ENCODE peak calls at places on chromosomes 7 and 10, in four cellular contexts. One of them, this sample, is unnamed.
A peak's percentile ranks its signal among the peaks of the same experiment; 100 is the strongest.

GRCh38 chr10:91054325-91054724 is 133.4 kb upstream of the ANKRD1 start:
- DNase-seq in iPS DF 6.9: no peak
- DNase-seq in mucosa of descending colon: no peak
- DNase-seq in breast epithelium: no peak
- DNase-seq in this sample: no peak

GRCh38 chr7:100567045-100567730 is 6.5 kb downstream of the SAP25 start:
- DNase-seq in iPS DF 6.9: no peak
- DNase-seq in breast epithelium: no peak
- DNase-seq in mucosa of descending colon: peak; percentile 36
- DNase-seq in this sample: no peak

GRCh38 chr10:119022846-119023552 is 6.5 kb upstream of the NANOS1 start:
- DNase-seq in iPS DF 6.9: no peak
- DNase-seq in breast epithelium: no peak
- DNase-seq in mucosa of descending colon: no peak
- DNase-seq in this sample: no peak

GRCh38 chr7:12052211-12052610 is 158.9 kb upstream of the TMEM106B start:
- DNase-seq in iPS DF 6.9: no peak
- DNase-seq in mucosa of descending colon: no peak
- DNase-seq in breast epithelium: no peak
- DNase-seq in this sample: no peak

GRCh38 chr10:70816220-70816894 is 609 bp downstream of the SGPL1 start:
- DNase-seq in iPS DF 6.9: no peak
- DNase-seq in breast epithelium: peak; percentile 57
- DNase-seq in mucosa of descending colon: peak; percentile 78
- DNase-seq in this sample: peak; percentile 68

GRCh38 chr7:1257221-1257620 is 24.5 kb downstream of the UNCX start:
- DNase-seq in iPS DF 6.9: no peak
- DNase-seq in breast epithelium: no peak
- DNase-seq in mucosa of descending colon: no peak
- DNase-seq in this sample: no peak

GRCh38 chr10:11036424-11037011 is 18.8 kb downstream of the CELF2 start:
- DNase-seq in mucosa of descending colon: no peak
- DNase-seq in iPS DF 6.9: no peak
- DNase-seq in breast epithelium: no peak
- DNase-seq in this sample: peak; percentile 67

GRCh38 chr10:44386546-44387052 is 1.7 kb upstream of the CXCL12 start:
- DNase-seq in iPS DF 6.9: no peak
- DNase-seq in mucosa of descending colon: peak; percentile 77
- DNase-seq in breast epithelium: no peak
- DNase-seq in this sample: peak; percentile 57

GRCh38 chr10:60646966-60647796 is 131.1 kb upstream of the CDK1 start:
- DNase-seq in iPS DF 6.9: peak; percentile 35
- DNase-seq in breast epithelium: no peak
- DNase-seq in mucosa of descending colon: no peak
- DNase-seq in this sample: peak; percentile 22

GRCh38 chr7:80833289-80834104 is 85.4 kb downstream of the SEMA3C start:
- DNase-seq in mucosa of descending colon: no peak
- DNase-seq in breast epithelium: no peak
- DNase-seq in iPS DF 6.9: no peak
- DNase-seq in this sample: no peak

GRCh38 chr7:51214098-51214497 is 102.5 kb downstream of the COBL start:
- DNase-seq in breast epithelium: no peak
- DNase-seq in mucosa of descending colon: no peak
- DNase-seq in iPS DF 6.9: no peak
- DNase-seq in this sample: no peak

GRCh38 chr7:1800876-1801275 is 130.8 kb downstream of the ELFN1 start:
- DNase-seq in mucosa of descending colon: no peak
- DNase-seq in iPS DF 6.9: no peak
- DNase-seq in breast epithelium: no peak
- DNase-seq in this sample: no peak

GRCh38 chr10:101723176-101723575 is 28.2 kb upstream of the FBXW4 start:
- DNase-seq in mucosa of descending colon: no peak
- DNase-seq in iPS DF 6.9: no peak
- DNase-seq in breast epithelium: no peak
- DNase-seq in this sample: no peak

GRCh38 chr7:155918720-155919399 is 106.6 kb upstream of the SHH start:
- DNase-seq in iPS DF 6.9: no peak
- DNase-seq in mucosa of descending colon: peak; percentile 74
- DNase-seq in breast epithelium: peak; percentile 77
- DNase-seq in this sample: peak; percentile 72

GRCh38 chr7:120743128-120743527 is 114.8 kb downstream of the TSPAN12 start:
- DNase-seq in breast epithelium: no peak
- DNase-seq in iPS DF 6.9: no peak
- DNase-seq in mucosa of descending colon: no peak
- DNase-seq in this sample: no peak

GRCh38 chr10:11454958-11455566 is 156.4 kb downstream of the USP6NL start:
- DNase-seq in iPS DF 6.9: no peak
- DNase-seq in mucosa of descending colon: no peak
- DNase-seq in breast epithelium: no peak
- DNase-seq in this sample: no peak

GRCh38 chr10:129850790-129851189 is 113.3 kb downstream of the EBF3 start:
- DNase-seq in iPS DF 6.9: no peak
- DNase-seq in mucosa of descending colon: no peak
- DNase-seq in breast epithelium: no peak
- DNase-seq in this sample: no peak

GRCh38 chr10:113007343-113007771 is 57.3 kb downstream of the TCF7L2 start:
- DNase-seq in breast epithelium: no peak
- DNase-seq in iPS DF 6.9: no peak
- DNase-seq in mucosa of descending colon: no peak
- DNase-seq in this sample: no peak

GRCh38 chr10:101217450-101218281 is 11.6 kb downstream of the LBX1 start:
- DNase-seq in breast epithelium: no peak
- DNase-seq in iPS DF 6.9: no peak
- DNase-seq in mucosa of descending colon: peak; percentile 58
- DNase-seq in this sample: peak; percentile 36

GRCh38 chr7:26900283-26900682 is 35.9 kb upstream of the SKAP2 start:
- DNase-seq in breast epithelium: no peak
- DNase-seq in iPS DF 6.9: no peak
- DNase-seq in mucosa of descending colon: no peak
- DNase-seq in this sample: no peak

GRCh38 chr10:31384589-31384949 is 65.6 kb downstream of the ZEB1 start:
- DNase-seq in iPS DF 6.9: no peak
- DNase-seq in breast epithelium: no peak
- DNase-seq in mucosa of descending colon: no peak
- DNase-seq in this sample: no peak

GRCh38 chr10:78507761-78508160 is 474.1 kb downstream of the RPS24 start:
- DNase-seq in mucosa of descending colon: no peak
- DNase-seq in iPS DF 6.9: no peak
- DNase-seq in breast epithelium: no peak
- DNase-seq in this sample: no peak

GRCh38 chr10:127153166-127153565 is 43.2 kb downstream of the INSYN2A start:
- DNase-seq in mucosa of descending colon: no peak
- DNase-seq in breast epithelium: no peak
- DNase-seq in iPS DF 6.9: no peak
- DNase-seq in this sample: no peak

GRCh38 chr7:77843194-77843593 is 44.6 kb downstream of the PHTF2 start:
- DNase-seq in breast epithelium: no peak
- DNase-seq in iPS DF 6.9: no peak
- DNase-seq in mucosa of descending colon: no peak
- DNase-seq in this sample: no peak

GRCh38 chr10:77531441-77532001 is 106.1 kb downstream of the KCNMA1 start:
- DNase-seq in mucosa of descending colon: no peak
- DNase-seq in breast epithelium: no peak
- DNase-seq in iPS DF 6.9: no peak
- DNase-seq in this sample: no peak

GRCh38 chr10:17961551-17962422 is 10.1 kb downstream of the SLC39A12 start:
- DNase-seq in breast epithelium: no peak
- DNase-seq in mucosa of descending colon: no peak
- DNase-seq in iPS DF 6.9: no peak
- DNase-seq in this sample: no peak

GRCh38 chr7:87330942-87331341 is 14.5 kb upstream of the CROT start:
- DNase-seq in iPS DF 6.9: no peak
- DNase-seq in breast epithelium: no peak
- DNase-seq in mucosa of descending colon: no peak
- DNase-seq in this sample: no peak
- H3K4me3 ChIP-seq in iPS DF 6.9: no peak overlapping the region
- H3K4me3 ChIP-seq in breast epithelium: no peak overlapping the region
- H3K4me3 ChIP-seq in mucosa of descending colon: no peak overlapping the region
- H3K4me3 ChIP-seq in this sample: no peak overlapping the region

DNA sequence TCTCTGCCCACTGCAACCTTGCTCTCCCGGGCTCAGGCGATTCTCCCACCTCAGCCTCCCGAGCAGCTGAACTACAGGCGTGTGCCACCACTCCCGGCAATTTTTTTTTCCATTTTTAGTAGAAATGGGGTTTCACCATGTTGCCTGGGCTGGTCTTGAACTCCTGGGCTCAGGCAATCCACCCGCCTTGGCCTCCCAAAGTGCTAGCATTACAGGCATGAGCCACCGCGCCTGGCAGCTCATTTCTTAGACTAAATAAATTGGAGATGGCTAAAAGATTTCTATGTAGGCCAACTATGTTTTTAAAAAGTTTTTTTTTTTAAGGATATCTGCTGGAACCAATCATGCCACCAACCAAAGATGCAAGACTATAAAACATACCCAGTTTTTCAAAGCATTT is 67.8 kb downstream of the TRUB1 start:
- DNase-seq in iPS DF 6.9: no peak
- DNase-seq in mucosa of descending colon: no peak
- DNase-seq in breast epithelium: no peak
- DNase-seq in this sample: no peak
- H3K4me1 ChIP-seq in iPS DF 6.9: no peaks in the 10 kb centered on the region
- H3K4me1 ChIP-seq in mucosa of descending colon: no peaks in the 10 kb centered on the region
- H3K4me1 ChIP-seq in breast epithelium: no peaks in the 10 kb centered on the region
- H3K4me1 ChIP-seq in this sample: no peaks in the 10 kb centered on the region

DNA sequence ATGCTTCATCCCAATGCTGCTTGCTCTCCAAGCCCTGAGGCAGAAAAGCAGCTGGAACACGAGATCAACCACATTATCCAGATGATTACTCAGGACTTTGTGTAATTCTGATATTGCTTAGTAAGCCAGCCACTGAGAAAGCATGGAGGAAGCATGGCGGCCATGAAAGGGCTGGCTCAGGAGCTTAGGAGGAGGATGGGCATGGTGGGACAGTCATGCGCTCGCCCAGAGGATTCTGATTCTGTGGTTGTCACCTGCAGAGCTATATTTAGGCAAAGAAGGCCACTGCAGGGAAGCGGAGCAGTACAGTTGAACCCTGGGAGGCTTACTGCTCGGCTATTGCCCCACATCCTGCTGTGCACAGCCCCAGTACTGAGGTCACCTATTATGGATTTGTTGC is 128.7 kb upstream of the DNAJB12 start:
- DNase-seq in breast epithelium: no peak
- DNase-seq in iPS DF 6.9: no peak
- DNase-seq in mucosa of descending colon: no peak
- DNase-seq in this sample: no peak
- H3K4me3 ChIP-seq in breast epithelium: no peak overlapping the region
- H3K4me3 ChIP-seq in iPS DF 6.9: no peak overlapping the region
- H3K4me3 ChIP-seq in mucosa of descending colon: no peak overlapping the region
- H3K4me3 ChIP-seq in this sample: no peak overlapping the region

GRCh38 chr10:96043895-96044580 is 655 bp downstream of the CCNJ start:
- DNase-seq in mucosa of descending colon: peak; percentile 74
- DNase-seq in breast epithelium: peak; percentile 20
- DNase-seq in iPS DF 6.9: no peak
- DNase-seq in this sample: peak; percentile 59

GRCh38 chr10:96047004-96047649 is 3.7 kb downstream of the CCNJ start:
- DNase-seq in breast epithelium: no peak
- DNase-seq in mucosa of descending colon: no peak
- DNase-seq in iPS DF 6.9: no peak
- DNase-seq in this sample: no peak

GRCh38 chr10:96049340-96049739 is 6.0 kb downstream of the CCNJ start:
- DNase-seq in iPS DF 6.9: no peak
- DNase-seq in breast epithelium: no peak
- DNase-seq in mucosa of descending colon: no peak
- DNase-seq in this sample: no peak

GRCh38 chr10:96044686-96045085 is 1.3 kb downstream of the CCNJ start:
- DNase-seq in iPS DF 6.9: no peak
- DNase-seq in mucosa of descending colon: no peak
- DNase-seq in breast epithelium: no peak
- DNase-seq in this sample: no peak

GRCh38 chr10:96046546-96046945 is 3.2 kb downstream of the CCNJ start:
- DNase-seq in breast epithelium: no peak
- DNase-seq in mucosa of descending colon: no peak
- DNase-seq in iPS DF 6.9: no peak
- DNase-seq in this sample: no peak
- H3K4me1 ChIP-seq in breast epithelium: no peaks in the 10 kb centered on the region
- H3K4me1 ChIP-seq in mucosa of descending colon: peaks cover 12% of the 10 kb centered on the region
- H3K4me1 ChIP-seq in iPS DF 6.9: no peaks in the 10 kb centered on the region
- H3K4me1 ChIP-seq in this sample: peaks cover 35% of the 10 kb centered on the region

GRCh38 chr7:157851501-157852067 is 514.8 kb downstream of the DNAJB6 start:
- DNase-seq in mucosa of descending colon: peak; percentile 63
- DNase-seq in breast epithelium: peak; percentile 20
- DNase-seq in iPS DF 6.9: no peak
- DNase-seq in this sample: peak; percentile 49

GRCh38 chr7:157849341-157849596 is 512.5 kb downstream of the DNAJB6 start:
- DNase-seq in iPS DF 6.9: no peak
- DNase-seq in mucosa of descending colon: no peak
- DNase-seq in breast epithelium: no peak
- DNase-seq in this sample: no peak

GRCh38 chr7:157848508-157849340 is 511.9 kb downstream of the DNAJB6 start:
- DNase-seq in mucosa of descending colon: no peak
- DNase-seq in breast epithelium: no peak
- DNase-seq in iPS DF 6.9: no peak
- DNase-seq in this sample: no peak

GRCh38 chr7:157849726-157850125 is 512.9 kb downstream of the DNAJB6 start:
- DNase-seq in mucosa of descending colon: no peak
- DNase-seq in breast epithelium: no peak
- DNase-seq in iPS DF 6.9: no peak
- DNase-seq in this sample: no peak

DNA sequence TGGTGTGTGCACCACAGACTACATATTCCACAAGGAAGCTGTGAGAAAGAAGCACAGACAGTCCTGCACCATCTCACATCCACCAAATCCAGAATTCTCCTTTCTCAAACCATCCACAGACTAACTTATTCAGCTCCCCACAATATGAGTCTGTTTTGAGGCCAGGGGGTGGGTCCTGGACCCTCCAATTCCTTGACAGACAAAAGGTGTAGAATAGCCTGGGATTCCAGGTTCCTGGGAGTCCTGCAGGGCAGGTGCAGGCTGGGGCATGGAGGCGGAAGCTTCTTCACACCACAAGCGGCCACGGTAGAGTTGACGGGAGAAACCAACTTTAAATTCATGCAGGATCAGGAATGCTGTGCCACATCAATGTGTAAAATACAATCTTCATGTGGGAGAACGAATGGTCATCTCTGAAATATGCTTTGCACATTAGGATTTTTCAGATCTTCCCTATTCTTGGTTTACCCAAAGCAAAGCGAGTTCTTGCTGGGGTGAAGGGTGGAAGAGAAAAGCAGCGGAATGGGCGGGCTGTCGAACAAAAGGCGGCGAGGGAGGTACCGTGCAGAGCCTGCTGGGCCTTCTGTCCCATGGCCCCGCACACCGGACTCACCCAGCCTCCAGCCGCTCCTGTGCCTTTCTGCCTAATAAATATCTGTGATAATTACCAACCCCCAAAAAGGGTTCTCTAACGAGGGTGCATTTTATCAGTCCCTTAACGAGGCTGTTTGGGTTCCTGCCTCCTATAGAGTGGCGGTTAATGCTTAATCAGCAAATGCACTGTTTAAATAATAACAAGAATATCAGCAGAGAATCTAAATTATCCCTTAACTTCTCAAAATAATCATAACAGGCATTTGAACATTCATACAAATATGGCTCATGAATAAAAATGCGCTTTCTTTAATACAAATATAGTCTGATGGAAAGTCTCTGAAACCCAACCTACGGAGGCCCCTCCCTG is 514.0 kb downstream of the DNAJB6 start:
- DNase-seq in mucosa of descending colon: no peak
- DNase-seq in iPS DF 6.9: no peak
- DNase-seq in breast epithelium: no peak
- DNase-seq in this sample: no peak
- H3K4me3 ChIP-seq in mucosa of descending colon: no peak overlapping the region
- H3K4me3 ChIP-seq in iPS DF 6.9: no peak overlapping the region
- H3K4me3 ChIP-seq in breast epithelium: no peak overlapping the region
- H3K4me3 ChIP-seq in this sample: no peak overlapping the region